ENCODE peak calls at places on chromosomes 1 and 21, in six cellular contexts. W, Y, I, C, K and O are unnamed samples.

GRCh38 chr1:169161512-169162194 is 55.2 kb downstream of the ATP1B1 start:
- DNase-seq in W (no peak), Y (no peak), K (no peak), I (no peak), C (no peak), O (peak)

GRCh38 chr1:30879940-30880339 is 28.6 kb downstream of the SDC3 start:
- DNase-seq in K (no peak), I (no peak), W (no peak), Y (peak), C (no peak), O (no peak)

GRCh38 chr1:158169105-158169504 is 11.6 kb upstream of the CD1D start:
- DNase-seq in W (no peak), Y (no peak), I (no peak), K (no peak), C (no peak), O (no peak)

GRCh38 chr1:9359898-9360297 is 67.2 kb downstream of the SPSB1 start:
- DNase-seq in K (no peak), I (no peak), W (no peak), C (no peak), Y (no peak), O (no peak)

GRCh38 chr1:241918879-241919278 is 38.7 kb upstream of the BECN2 start:
- DNase-seq in W (no peak), I (no peak), K (peak), C (no peak), Y (no peak), O (peak)

GRCh38 chr1:156149374-156150106 is 3.8 kb upstream of the SEMA4A start:
- DNase-seq in I (no peak), W (no peak), Y (peak), C (no peak), K (no peak), O (no peak)

GRCh38 chr1:240462766-240463410 is 149.1 kb downstream of the GREM2 start:
- DNase-seq in C (no peak), Y (no peak), I (no peak), K (no peak), W (no peak), O (no peak)

GRCh38 chr1:32716312-32717126 is 13.9 kb upstream of the SYNC start:
- DNase-seq in Y (peak), K (peak), W (peak), I (peak), C (no peak), O (no peak)

GRCh38 chr1:244796719-244797406 is 38.6 kb upstream of the COX20 start:
- DNase-seq in W (no peak), Y (peak), K (peak), C (peak), I (peak), O (peak)

GRCh38 chr1:161738627-161739287 is 10.8 kb upstream of the DUSP12 start:
- DNase-seq in I (no peak), C (peak), K (peak), W (no peak), Y (peak), O (peak)

GRCh38 chr1:53552146-53552940 is 93.1 kb downstream of the DMRTB1 start:
- DNase-seq in C (no peak), K (no peak), I (no peak), Y (peak), W (peak), O (peak)

GRCh38 chr1:223137402-223138100 is 5.5 kb downstream of the TLR5 start:
- DNase-seq in W (no peak), Y (no peak), I (peak), C (peak), K (peak), O (no peak)

GRCh38 chr1:167627865-167628641 is 2.0 kb upstream of the RCSD1 start:
- DNase-seq in K (no peak), C (no peak), Y (no peak), W (no peak), I (no peak), O (no peak)

GRCh38 chr21:46098303-46099141 is 610 bp downstream of the COL6A2 start:
- DNase-seq in K (peak), I (peak), W (peak), C (no peak), Y (no peak), O (no peak)

GRCh38 chr21:24583473-24583872 is 1023.8 kb downstream of the MRPL39 start:
- DNase-seq in I (no peak), C (no peak), K (no peak), Y (no peak), W (no peak), O (no peak)

GRCh38 chr1:116769050-116769449 is 14.8 kb downstream of the CD2 start:
- DNase-seq in W (no peak), I (no peak), K (no peak), Y (no peak), C (no peak), O (no peak)

GRCh38 chr1:64505232-64505943 is 35.5 kb downstream of the CACHD1 start:
- DNase-seq in C (no peak), I (peak), Y (peak), W (no peak), K (no peak), O (no peak)

GRCh38 chr1:101918277-101918676 is 78.4 kb downstream of the OLFM3 start:
- DNase-seq in K (no peak), C (no peak), Y (no peak), W (no peak), I (no peak), O (no peak)

GRCh38 chr1:154334647-154335350 is 9.5 kb downstream of the ATP8B2 start:
- DNase-seq in K (peak), I (peak), W (no peak), C (peak), Y (peak), O (peak)

GRCh38 chr21:46425566-46425965 is 33.1 kb upstream of the DIP2A start:
- DNase-seq in Y (no peak), W (no peak), I (no peak), C (no peak), K (no peak), O (no peak)

GRCh38 chr1:119340861-119341261 is 27.7 kb upstream of the HAO2 start:
- DNase-seq in W (no peak), I (no peak), K (no peak), Y (peak), C (no peak), O (no peak)

GRCh38 chr1:115364044-115364775 is 26.2 kb upstream of the NGF start:
- DNase-seq in Y (no peak), C (no peak), W (no peak), K (peak), I (no peak), O (peak)

GRCh38 chr1:89953072-89953626 is 41.8 kb upstream of the ZNF326 start:
- DNase-seq in K (peak), I (no peak), C (no peak), Y (no peak), W (peak), O (peak)

GRCh38 chr1:55039342-55040082 is at the start of gene PCSK9:
- DNase-seq in K (peak), Y (no peak), I (no peak), W (peak), C (no peak), O (peak)

GRCh38 chr1:212413902-212414327 is 771 bp downstream of the PACC1 start:
- DNase-seq in K (peak), W (no peak), C (no peak), I (no peak), Y (no peak), O (peak)

GRCh38 chr1:221180694-221181368 is 301.6 kb downstream of the HLX start:
- DNase-seq in C (no peak), K (no peak), I (no peak), Y (no peak), W (no peak), O (no peak)

GRCh38 chr1:170929835-170930554 is 5.3 kb upstream of the MROH9 start:
- DNase-seq in Y (peak), W (no peak), K (peak), C (peak), I (peak), O (peak)

GRCh38 chr1:201218409-201218808 is 27.8 kb downstream of the IGFN1 start:
- DNase-seq in I (no peak), C (no peak), W (no peak), K (no peak), Y (no peak), O (no peak)

GRCh38 chr1:9495854-9496374 is 43.4 kb upstream of the SLC25A33 start:
- DNase-seq in W (no peak), I (no peak), K (no peak), Y (no peak), C (no peak), O (no peak)

GRCh38 chr1:26570287-26570686 is 40.7 kb downstream of the RPS6KA1 start:
- DNase-seq in K (peak), C (no peak), Y (no peak), W (no peak), I (no peak), O (peak)

GRCh38 chr21:44085491-44086321 is 21.5 kb upstream of the PWP2 start:
- DNase-seq in Y (no peak), C (no peak), K (peak), I (no peak), W (no peak), O (no peak)

GRCh38 chr1:63327417-63328139 is 5.2 kb downstream of the FOXD3 start:
- DNase-seq in K (peak), Y (peak), I (no peak), W (no peak), C (peak), O (peak)

GRCh38 chr1:41802532-41803501 is 115.9 kb downstream of the HIVEP3 start:
- DNase-seq in C (peak), I (no peak), Y (no peak), K (no peak), W (no peak), O (no peak)

GRCh38 chr1:14326857-14327256 is 271.6 kb upstream of the KAZN start:
- DNase-seq in W (no peak), C (no peak), Y (no peak), I (no peak), K (no peak), O (no peak)

GRCh38 chr1:27267153-27267552 is 32.7 kb downstream of the WDTC1 start:
- DNase-seq in W (no peak), K (no peak), C (no peak), I (no peak), Y (no peak), O (no peak)

GRCh38 chr1:21935393-21935804 is 1.7 kb downstream of the HSPG2 start:
- DNase-seq in W (no peak), I (no peak), C (no peak), K (no peak), Y (no peak), O (no peak)

GRCh38 chr1:169240449-169241242 is 127.0 kb downstream of the NME7 start:
- DNase-seq in W (no peak), C (no peak), Y (no peak), K (no peak), I (no peak), O (no peak)

GRCh38 chr1:34929497-34929852 is at the start of gene DLGAP3:
- DNase-seq in C (no peak), I (no peak), W (no peak), K (no peak), Y (no peak), O (no peak)
- H3K4me3 ChIP-seq in C (peak), I (peak), W (peak), K (no peak), Y (peak), O (no peak)

DNA sequence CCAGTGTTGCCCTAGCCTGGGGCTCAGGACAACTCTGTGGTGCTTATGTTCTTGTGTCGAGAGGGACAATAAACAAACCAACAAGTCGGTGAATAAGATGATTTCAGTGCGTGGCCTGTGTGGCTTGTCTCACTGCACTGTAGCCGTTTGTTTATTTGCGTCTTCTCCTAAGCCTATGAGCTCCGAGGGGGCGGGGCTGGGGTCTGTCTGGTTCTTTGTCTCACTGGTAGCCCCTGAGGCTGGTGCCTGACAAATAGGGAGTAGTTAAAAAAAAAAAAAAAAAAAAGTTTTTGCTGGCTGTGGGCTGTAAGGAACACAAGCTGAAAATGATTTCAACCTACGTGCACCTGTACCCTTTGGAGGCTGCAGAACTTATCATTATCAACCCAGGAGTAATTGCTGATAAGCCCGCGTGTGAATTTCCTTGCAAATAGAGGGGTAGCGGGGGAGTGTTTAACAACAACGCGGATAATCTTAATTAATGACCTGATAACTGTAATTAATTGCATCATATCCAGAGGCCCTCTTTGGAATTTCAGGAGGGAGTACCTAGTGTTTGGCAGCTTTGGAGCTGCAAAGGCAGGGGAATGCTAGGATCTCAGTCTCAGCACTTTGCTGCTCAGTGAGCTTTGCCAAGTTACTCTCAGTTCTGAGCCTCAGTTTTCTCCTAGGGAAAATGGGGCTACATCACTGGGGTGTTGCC is 919 bp upstream of the ARHGEF10L start:
- DNase-seq in W (no peak), K (peak), I (peak), C (no peak), Y (peak), O (no peak)
- H3K4me3 ChIP-seq in W (no peak), K (no peak), I (no peak), C (no peak), Y (peak), O (no peak)

DNA sequence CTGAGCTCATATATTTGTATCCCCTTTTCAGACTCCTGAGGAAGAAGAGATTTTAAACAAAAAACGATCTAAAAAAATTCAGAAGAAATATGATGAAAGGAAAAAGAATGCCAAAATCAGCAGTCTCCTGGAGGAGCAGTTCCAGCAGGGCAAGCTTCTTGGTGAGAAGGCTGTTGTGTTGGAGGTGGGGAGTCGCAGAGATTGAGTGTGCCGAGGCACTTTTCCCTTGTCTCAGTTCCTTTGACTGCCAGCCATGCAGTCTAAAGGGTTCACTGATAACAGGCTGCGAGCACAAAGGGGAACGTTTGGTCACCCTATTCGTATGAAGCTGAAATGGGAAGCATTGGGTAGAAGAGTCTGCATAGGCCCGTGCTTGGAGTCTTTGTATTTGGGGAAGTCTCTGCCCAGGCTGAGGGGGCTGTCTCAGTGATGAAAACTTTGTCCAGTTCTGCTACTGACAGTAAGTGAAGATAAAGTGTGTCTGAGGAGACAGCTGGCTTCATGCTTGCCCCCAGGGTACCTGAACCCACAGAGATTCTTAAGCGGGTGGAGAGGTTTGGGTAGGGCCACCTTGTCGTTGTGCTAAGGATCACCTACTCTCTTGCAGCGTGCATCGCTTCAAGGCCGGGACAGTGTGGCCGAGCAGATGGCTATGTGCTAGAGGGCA is 2.8 kb downstream of the RPS8 start:
- DNase-seq in C (no peak), I (no peak), Y (no peak), K (no peak), W (no peak), O (no peak)
- H3K4me3 ChIP-seq in C (no peak), I (no peak), Y (peak), K (peak), W (no peak), O (peak)

GRCh38 chr1:175274368-175274767 is 81.8 kb upstream of the KIAA0040 start:
- DNase-seq in C (no peak), K (no peak), Y (no peak), W (no peak), I (no peak), O (no peak)
- H3K4me3 ChIP-seq in C (no peak), K (no peak), Y (no peak), W (no peak), I (no peak), O (no peak)

GRCh38 chr1:34796990-34797389 is 4.2 kb downstream of the GJA4 start:
- DNase-seq in Y (no peak), K (no peak), C (no peak), I (no peak), W (no peak), O (no peak)
- H3K4me3 ChIP-seq in Y (no peak), K (no peak), C (no peak), I (no peak), W (no peak), O (no peak)

DNA sequence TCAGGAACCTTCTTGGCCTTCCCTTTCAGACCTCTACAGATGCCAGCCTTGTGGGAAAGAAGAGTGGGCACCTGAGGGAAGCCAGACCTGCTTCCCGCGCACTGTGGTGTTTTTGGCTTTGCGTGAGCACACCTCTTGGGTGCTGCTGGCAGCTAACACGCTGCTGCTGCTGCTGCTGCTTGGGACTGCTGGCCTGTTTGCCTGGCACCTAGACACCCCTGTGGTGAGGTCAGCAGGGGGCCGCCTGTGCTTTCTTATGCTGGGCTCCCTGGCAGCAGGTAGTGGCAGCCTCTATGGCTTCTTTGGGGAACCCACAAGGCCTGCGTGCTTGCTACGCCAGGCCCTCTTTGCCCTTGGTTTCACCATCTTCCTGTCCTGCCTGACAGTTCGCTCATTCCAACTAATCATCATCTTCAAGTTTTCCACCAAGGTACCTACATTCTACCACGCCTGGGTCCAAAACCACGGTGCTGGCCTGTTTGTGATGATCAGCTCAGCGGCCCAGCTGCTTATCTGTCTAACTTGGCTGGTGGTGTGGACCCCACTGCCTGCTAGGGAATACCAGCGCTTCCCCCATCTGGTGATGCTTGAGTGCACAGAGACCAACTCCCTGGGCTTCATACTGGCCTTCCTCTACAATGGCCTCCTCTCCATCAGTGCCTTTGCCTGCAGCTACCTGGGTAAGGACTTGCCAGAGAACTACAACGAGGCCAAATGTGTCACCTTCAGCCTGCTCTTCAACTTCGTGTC is 995 bp upstream of the ZBTB48 start:
- DNase-seq in I (no peak), C (no peak), W (no peak), K (no peak), Y (no peak), O (no peak)
- H3K4me3 ChIP-seq in I (peak), C (peak), W (no peak), K (peak), Y (peak), O (no peak)

GRCh38 chr21:42429856-42430255 is 26.2 kb downstream of the UBASH3A start:
- DNase-seq in K (no peak), C (no peak), Y (no peak), W (no peak), I (no peak), O (no peak)
- H3K4me3 ChIP-seq in K (no peak), C (no peak), Y (no peak), W (no peak), I (no peak), O (no peak)